ENCODE peak calls at places on chromosomes 5 and 9, in six cellular contexts. P, B, O, F, U and J are unnamed samples.

GRCh38 chr5:147248584-147248983 is 13.8 kb downstream of the STK32A start:
- DNase-seq in P (no peak), B (no peak), O (no peak), F (no peak), U (no peak), J (no peak)

GRCh38 chr5:53476019-53476418 is 4.4 kb upstream of the FST start:
- DNase-seq in P (no peak), B (no peak), O (no peak), F (no peak), U (no peak), J (no peak)

GRCh38 chr5:16902846-16903245 is 33.2 kb downstream of the MYO10 start:
- DNase-seq in P (no peak), B (no peak), O (no peak), F (no peak), U (no peak), J (no peak)

GRCh38 chr9:30522486-30522885 is 1862.0 kb upstream of the ACO1 start:
- DNase-seq in P (no peak), B (no peak), O (no peak), F (no peak), U (no peak), J (no peak)

GRCh38 chr5:179210478-179210877 is 134.8 kb downstream of the ADAMTS2 start:
- DNase-seq in P (no peak), B (no peak), O (no peak), F (no peak), U (no peak), J (no peak)

GRCh38 chr9:136079916-136080246 is 15.2 kb downstream of the NACC2 start:
- DNase-seq in P (no peak), B (no peak), O (no peak), F (no peak), U (no peak), J (no peak)

GRCh38 chr5:142716963-142717362 is 31.1 kb upstream of the FGF1 start:
- DNase-seq in P (peak), B (no peak), O (peak), F (peak), U (no peak), J (peak)

GRCh38 chr5:82967072-82967471 is 110.1 kb downstream of the TMEM167A start:
- DNase-seq in P (no peak), B (no peak), O (peak), F (no peak), U (no peak), J (no peak)

GRCh38 chr9:126395439-126396212 is 69.0 kb downstream of the MVB12B start:
- DNase-seq in P (no peak), B (no peak), O (no peak), F (peak), U (no peak), J (peak)

GRCh38 chr5:55485073-55485472 is 49.7 kb downstream of the PLPP1 start:
- DNase-seq in P (no peak), B (no peak), O (peak), F (no peak), U (no peak), J (no peak)

GRCh38 chr5:139677404-139678282 is 29.5 kb downstream of the CXXC5 start:
- DNase-seq in P (no peak), B (peak), O (peak), F (no peak), U (no peak), J (no peak)

GRCh38 chr5:113226337-113226736 is 208.5 kb downstream of the TSSK1B start:
- DNase-seq in P (no peak), B (no peak), O (no peak), F (no peak), U (no peak), J (no peak)

GRCh38 chr5:76714771-76715483 is 999 bp upstream of the F2R start:
- DNase-seq in P (no peak), B (no peak), O (peak), F (no peak), U (peak), J (no peak)

GRCh38 chr9:89002987-89003386 is 11.7 kb downstream of the S1PR3 start:
- DNase-seq in P (no peak), B (no peak), O (no peak), F (no peak), U (no peak), J (no peak)

GRCh38 chr9:130138791-130139190 is 33.4 kb upstream of the NCS1 start:
- DNase-seq in P (no peak), B (peak), O (no peak), F (no peak), U (no peak), J (peak)

GRCh38 chr9:18396102-18396728 is 77.7 kb upstream of the ADAMTSL1 start:
- DNase-seq in P (peak), B (peak), O (peak), F (no peak), U (no peak), J (peak)

GRCh38 chr9:82961504-82962125 is 101.3 kb downstream of the RASEF start:
- DNase-seq in P (peak), B (peak), O (peak), F (peak), U (peak), J (peak)

GRCh38 chr5:86979801-86980510 is 287.7 kb upstream of the RASA1 start:
- DNase-seq in P (peak), B (no peak), O (peak), F (peak), U (no peak), J (peak)

GRCh38 chr5:36664762-36665161 is 58.4 kb downstream of the SLC1A3 start:
- DNase-seq in P (no peak), B (no peak), O (peak), F (peak), U (no peak), J (no peak)

GRCh38 chr9:108813951-108814601 is 41.7 kb downstream of the ACTL7B start:
- DNase-seq in P (peak), B (no peak), O (peak), F (peak), U (no peak), J (peak)

GRCh38 chr9:135358161-135358940 is 121.2 kb upstream of the PPP1R26 start:
- DNase-seq in P (no peak), B (no peak), O (no peak), F (no peak), U (no peak), J (no peak)

GRCh38 chr5:75461679-75462078 is 49.8 kb downstream of the CERT1 start:
- DNase-seq in P (no peak), B (no peak), O (no peak), F (no peak), U (no peak), J (no peak)

GRCh38 chr5:2752875-2753435 is 1.5 kb upstream of the IRX2 start:
- DNase-seq in P (no peak), B (no peak), O (peak), F (no peak), U (no peak), J (no peak)

GRCh38 chr5:108529381-108529780 is 147.5 kb upstream of the FBXL17 start:
- DNase-seq in P (no peak), B (no peak), O (no peak), F (no peak), U (no peak), J (no peak)

GRCh38 chr9:806285-807156 is 35.0 kb upstream of the DMRT1 start:
- DNase-seq in P (peak), B (no peak), O (peak), F (no peak), U (no peak), J (peak)

GRCh38 chr9:93826209-93826608 is 128.9 kb downstream of the BARX1 start:
- DNase-seq in P (no peak), B (no peak), O (peak), F (no peak), U (no peak), J (no peak)

GRCh38 chr9:128409998-128410397 is 10.7 kb upstream of the CERCAM start:
- DNase-seq in P (peak), B (no peak), O (peak), F (no peak), U (no peak), J (no peak)

GRCh38 chr9:114096041-114096511 is 3.0 kb downstream of the KIF12 start:
- DNase-seq in P (no peak), B (peak), O (peak), F (no peak), U (no peak), J (no peak)

GRCh38 chr5:1034986-1035385 is 26.4 kb downstream of the NKD2 start:
- DNase-seq in P (no peak), B (no peak), O (no peak), F (no peak), U (no peak), J (no peak)

GRCh38 chr5:154478224-154478565 is at the start of gene HAND1:
- DNase-seq in P (peak), B (peak), O (peak), F (peak), U (no peak), J (peak)

GRCh38 chr5:5755888-5756287 is 333.4 kb downstream of the ICE1 start:
- DNase-seq in P (no peak), B (no peak), O (no peak), F (no peak), U (no peak), J (no peak)

GRCh38 chr5:127870914-127871313 is 167.7 kb downstream of the CCDC192 start:
- DNase-seq in P (no peak), B (no peak), O (no peak), F (no peak), U (no peak), J (peak)

GRCh38 chr5:122220498-122220897 is 91.2 kb downstream of the ZNF474 start:
- DNase-seq in P (no peak), B (no peak), O (no peak), F (no peak), U (no peak), J (no peak)

GRCh38 chr5:87541033-87541432 is 128.3 kb upstream of the CCNH start:
- DNase-seq in P (no peak), B (no peak), O (peak), F (peak), U (no peak), J (peak)

GRCh38 chr9:108087781-108088180 is 598.2 kb upstream of the KLF4 start:
- DNase-seq in P (no peak), B (no peak), O (no peak), F (no peak), U (no peak), J (no peak)

GRCh38 chr5:82105457-82105856 is 133.6 kb downstream of the ATG10 start:
- DNase-seq in P (no peak), B (no peak), O (no peak), F (no peak), U (no peak), J (no peak)

DNA sequence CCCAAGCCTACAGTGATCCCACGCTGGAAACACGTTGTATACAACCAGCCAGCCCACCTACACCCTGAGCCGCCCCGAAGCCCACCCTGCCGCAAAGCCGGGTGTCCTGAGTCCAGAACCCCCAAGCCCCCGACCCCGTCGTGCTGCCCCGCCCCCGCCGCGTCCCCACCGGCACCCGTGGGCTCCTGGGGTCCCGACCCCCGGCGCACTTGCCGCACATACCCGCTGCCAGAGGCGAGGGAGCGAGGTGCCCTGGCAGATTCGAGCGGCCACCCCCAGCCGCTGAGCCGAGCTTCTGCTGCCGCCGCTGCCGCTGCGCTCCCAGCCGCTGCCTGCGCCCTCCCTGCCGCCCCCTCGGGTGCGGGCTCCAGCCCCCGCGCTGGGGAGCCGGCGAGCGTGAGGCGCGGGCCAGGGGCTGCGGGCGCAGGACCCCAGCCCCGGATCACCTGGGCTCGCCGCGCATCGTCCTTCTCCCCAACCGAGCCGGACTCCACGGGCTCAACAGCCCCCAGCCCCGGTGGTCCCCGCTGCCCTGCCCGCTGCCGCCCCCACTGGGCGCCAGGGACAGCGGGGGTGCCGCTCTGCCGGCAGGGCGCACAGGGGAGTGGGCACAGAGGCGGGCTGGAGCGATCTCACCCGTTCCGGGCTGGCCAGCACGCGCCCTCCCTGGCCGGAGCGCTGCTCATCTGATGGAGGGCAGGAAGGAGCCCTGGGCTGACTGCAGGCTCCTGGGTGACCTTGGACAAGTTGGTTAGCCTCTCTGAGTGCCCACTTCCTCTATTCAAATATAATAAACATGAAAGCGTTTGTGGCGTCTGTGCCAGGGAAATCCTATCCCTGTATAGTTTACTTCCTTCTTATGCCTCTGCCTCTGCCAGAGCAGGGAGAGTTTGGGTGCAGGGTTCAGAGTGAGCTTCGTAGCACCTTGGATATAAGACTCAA is at the start of gene HTR4:
- DNase-seq in P (no peak), B (no peak), O (peak), F (no peak), U (no peak), J (no peak)
- TF ChIP-seq EZH2 in P (no peak), B (no peak), O (no peak), F (no peak), U (no peak), J (peak)

GRCh38 chr9:120792898-120793765 is at the start of gene FBXW2:
- DNase-seq in P (peak), B (peak), O (peak), F (peak), U (peak), J (peak)
- TF ChIP-seq POLR2AphosphoS5 in P (peak), B (peak), O (peak), F (peak), U (peak), J (peak)

GRCh38 chr9:34627716-34628655 is 880 bp downstream of the ARID3C start:
- DNase-seq in P (no peak), B (no peak), O (no peak), F (no peak), U (no peak), J (no peak)

GRCh38 chr9:34630402-34631154 is 1.7 kb upstream of the ARID3C start:
- DNase-seq in P (peak), B (no peak), O (no peak), F (no peak), U (no peak), J (no peak)

GRCh38 chr9:34628656-34629491 is at the start of gene ARID3C:
- DNase-seq in P (no peak), B (peak), O (peak), F (no peak), U (no peak), J (no peak)

GRCh38 chr9:34633166-34633565 is 4.3 kb upstream of the ARID3C start:
- DNase-seq in P (no peak), B (no peak), O (no peak), F (no peak), U (no peak), J (no peak)

DNA sequence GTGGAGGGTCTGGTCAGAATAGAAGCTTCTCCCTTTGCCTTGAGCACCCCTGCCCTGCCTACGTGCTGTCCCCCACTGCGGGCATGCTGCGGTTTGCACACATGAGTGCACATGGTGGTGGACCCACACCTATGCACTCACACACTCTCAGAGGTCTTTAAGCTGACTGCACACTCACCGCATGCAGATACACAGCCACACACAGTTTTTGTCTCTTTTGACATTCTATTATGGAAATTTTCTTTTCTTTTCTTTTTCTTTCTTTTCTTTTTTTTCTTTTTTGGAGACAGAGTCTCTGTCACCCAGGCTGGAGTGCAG is 585 bp upstream of the ARID3C start:
- DNase-seq in P (no peak), B (no peak), O (no peak), F (no peak), U (no peak), J (no peak)
- TF ChIP-seq EZH2 in P (no peak), B (no peak), O (no peak), F (no peak), U (no peak), J (no peak)

GRCh38 chr5:107515521-107515920 is 155.2 kb downstream of the EFNA5 start:
- DNase-seq in P (no peak), B (no peak), O (no peak), F (no peak), U (no peak), J (no peak)
- TF ChIP-seq POLR2AphosphoS5 in P (no peak), B (no peak), O (no peak), F (no peak), U (no peak), J (no peak)

DNA sequence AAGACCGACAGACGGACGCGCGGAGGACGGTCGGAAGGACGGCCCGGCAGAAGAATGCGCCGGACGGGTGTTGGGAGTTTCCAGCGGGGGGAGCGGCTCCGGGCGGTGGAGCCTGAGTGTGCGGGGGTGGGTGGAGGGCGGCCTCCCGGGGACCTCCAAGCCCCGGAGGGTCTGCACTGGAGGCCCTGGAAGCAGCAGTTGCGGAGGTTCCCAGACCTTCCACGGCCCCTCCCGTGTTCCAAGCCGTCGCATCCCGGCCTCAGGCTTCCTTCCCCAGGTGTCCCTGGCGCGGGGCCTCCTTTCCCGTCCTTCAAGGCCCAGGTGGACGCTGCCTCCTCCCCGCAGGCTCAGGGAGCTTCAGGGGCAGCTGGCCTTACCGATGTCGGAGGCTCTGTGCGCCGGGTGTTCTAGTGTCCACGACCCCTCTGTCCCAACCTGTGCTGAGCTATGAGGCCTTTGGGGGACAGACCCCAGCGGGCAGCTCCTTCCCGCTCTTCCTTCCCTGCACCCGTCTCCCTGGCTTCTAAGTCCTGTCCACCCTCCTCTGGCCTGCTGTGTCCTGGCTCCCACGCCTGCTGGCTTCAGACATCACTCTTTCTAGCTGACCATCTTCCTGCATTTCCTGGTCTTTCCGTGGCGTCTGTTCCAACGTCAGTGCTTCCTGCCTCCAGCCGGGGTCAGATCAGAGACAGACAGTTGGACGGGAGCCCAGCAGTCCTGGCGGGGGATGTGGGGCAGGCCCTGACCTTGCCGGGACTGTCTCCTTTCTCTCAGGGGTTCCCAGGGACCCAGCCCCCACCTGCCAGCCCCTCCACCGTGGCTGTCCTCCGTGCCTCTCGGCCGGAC is 5.6 kb downstream of the NRARP start:
- DNase-seq in P (no peak), B (no peak), O (no peak), F (no peak), U (no peak), J (peak)
- TF ChIP-seq EZH2 in P (no peak), B (no peak), O (no peak), F (no peak), U (no peak), J (no peak)